ENCODE peak calls at places on chromosome 16, in five cellular contexts. Q is neuronal stem cell, O is IMR-90, W is GM23338, A is fibroblast of lung. Z is an unnamed sample.

GRCh38 chr16:51549836-51550235 is 398.8 kb upstream of the SALL1 start:
- DNase-seq in A (peak; percentile 52), O (peak; percentile 62), W (no peak), Q (no peak), Z (no peak)

GRCh38 chr16:14452066-14452465 is 178.0 kb downstream of the PARN start:
- DNase-seq in O (peak; percentile 55), Q (no peak), A (no peak), W (no peak), Z (no peak)

GRCh38 chr16:55506083-55506482 is 2.8 kb upstream of the LPCAT2 start:
- DNase-seq in Q (no peak), A (no peak), O (no peak), W (no peak), Z (no peak)

GRCh38 chr16:66735891-66736290 is 15.5 kb downstream of the DYNC1LI2 start:
- DNase-seq in W (no peak), A (no peak), Q (no peak), O (no peak), Z (no peak)

GRCh38 chr16:69448470-69449193 is 24.2 kb downstream of the CYB5B start:
- DNase-seq in O (peak; percentile 67), A (peak; percentile 71), W (no peak), Q (no peak), Z (no peak)

GRCh38 chr16:82197540-82198240 is 27.7 kb upstream of the MPHOSPH6 start:
- DNase-seq in Q (no peak), W (no peak), O (no peak), A (no peak), Z (no peak)

GRCh38 chr16:51621610-51622009 is 470.5 kb upstream of the SALL1 start:
- DNase-seq in A (peak; percentile 22), W (no peak), O (no peak), Q (no peak), Z (no peak)

GRCh38 chr16:15811416-15811777 is 45.4 kb downstream of the MYH11 start:
- DNase-seq in Q (no peak), W (no peak), A (no peak), O (no peak), Z (no peak)

GRCh38 chr16:69314534-69314933 is 3.4 kb downstream of the VPS4A start:
- DNase-seq in O (no peak), A (no peak), W (no peak), Q (no peak), Z (no peak)

GRCh38 chr16:72092832-72093447 is 480 bp downstream of the TXNL4B start:
- DNase-seq in Q (peak; percentile 17), A (peak; percentile 79), W (peak; percentile 45), O (peak; percentile 68), Z (no peak)

GRCh38 chr16:27174798-27175197 is 28.5 kb upstream of the KDM8 start:
- DNase-seq in Q (no peak), O (peak; percentile 53), A (peak; percentile 82), W (no peak), Z (no peak)

GRCh38 chr16:51326131-51326856 is 175.2 kb upstream of the SALL1 start:
- DNase-seq in Q (no peak), A (peak; percentile 92), O (peak; percentile 87), W (no peak), Z (no peak)

GRCh38 chr16:14070555-14070876 is 603 bp upstream of the MRTFB start:
- DNase-seq in O (no peak), Q (no peak), W (no peak), A (no peak), Z (no peak)

GRCh38 chr16:473046-474043 is 47.9 kb downstream of the RAB11FIP3 start:
- DNase-seq in W (no peak), O (peak; percentile 19), A (no peak), Q (no peak), Z (no peak)

GRCh38 chr16:88634141-88634993 is 4.0 kb upstream of the IL17C start:
- DNase-seq in A (peak; percentile 18), O (peak; percentile 23), W (peak; percentile 90), Q (peak; percentile 46), Z (peak; percentile 85)

GRCh38 chr16:83066011-83066410 is 439.2 kb downstream of the CDH13 start:
- DNase-seq in A (no peak), O (no peak), W (no peak), Q (no peak), Z (no peak)

GRCh38 chr16:77745972-77746371 is 23.7 kb downstream of the NUDT7 start:
- DNase-seq in Q (no peak), O (peak; percentile 62), A (peak; percentile 13), W (no peak), Z (no peak)

GRCh38 chr16:57143125-57143965 is 42.5 kb downstream of the PSME3IP1 start:
- DNase-seq in W (no peak), Q (no peak), O (no peak), A (no peak), Z (no peak)

GRCh38 chr16:16019488-16019887 is 70.1 kb downstream of the ABCC1 start:
- DNase-seq in A (peak; percentile 67), O (peak; percentile 54), Q (no peak), W (no peak), Z (no peak)

GRCh38 chr16:55487048-55487803 is 8.2 kb downstream of the MMP2 start:
- DNase-seq in Q (no peak), O (peak; percentile 92), A (peak; percentile 96), W (no peak), Z (no peak)

DNA sequence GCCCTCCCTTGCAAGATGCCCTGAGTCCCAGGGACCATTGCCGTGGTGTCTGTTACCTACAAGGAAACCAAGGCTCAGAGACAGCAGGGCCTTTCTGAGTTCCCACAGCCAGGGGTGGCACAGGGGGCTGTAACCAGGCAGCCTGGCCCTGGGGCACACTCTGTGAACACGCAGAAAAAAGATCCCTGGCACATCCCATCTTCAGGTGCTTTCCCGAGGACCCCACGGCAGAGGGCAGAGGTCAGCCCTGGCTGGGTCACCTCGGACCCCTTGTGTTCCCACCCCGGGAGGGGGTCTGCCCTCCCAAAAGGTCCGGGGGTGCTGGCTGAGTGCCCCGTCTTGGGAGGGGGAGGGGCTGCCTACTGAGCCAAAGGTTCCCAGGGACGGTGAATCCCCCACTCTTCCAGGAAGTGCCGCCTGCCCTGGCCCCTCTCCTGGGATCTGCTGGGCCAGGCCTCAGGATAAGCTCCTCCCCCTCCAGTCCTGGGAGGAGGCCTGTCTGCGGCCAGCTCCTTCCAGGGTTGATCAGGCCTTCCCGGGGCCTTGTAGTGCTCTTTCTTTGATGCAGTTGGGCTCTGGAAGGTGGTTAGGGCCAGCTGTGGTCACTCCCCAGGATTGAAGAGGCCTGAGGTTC is 8.1 kb downstream of the GLIS2 start:
- DNase-seq in Q (no peak), A (peak; percentile 42), W (peak; percentile 87), O (peak; percentile 42), Z (peak; percentile 78)
- H2AFZ ChIP-seq in Q (no peak overlapping the region), A (no peak overlapping the region), W (no peak overlapping the region), O (peak overlapping the region; percentile 39), Z (no peak overlapping the region)

DNA sequence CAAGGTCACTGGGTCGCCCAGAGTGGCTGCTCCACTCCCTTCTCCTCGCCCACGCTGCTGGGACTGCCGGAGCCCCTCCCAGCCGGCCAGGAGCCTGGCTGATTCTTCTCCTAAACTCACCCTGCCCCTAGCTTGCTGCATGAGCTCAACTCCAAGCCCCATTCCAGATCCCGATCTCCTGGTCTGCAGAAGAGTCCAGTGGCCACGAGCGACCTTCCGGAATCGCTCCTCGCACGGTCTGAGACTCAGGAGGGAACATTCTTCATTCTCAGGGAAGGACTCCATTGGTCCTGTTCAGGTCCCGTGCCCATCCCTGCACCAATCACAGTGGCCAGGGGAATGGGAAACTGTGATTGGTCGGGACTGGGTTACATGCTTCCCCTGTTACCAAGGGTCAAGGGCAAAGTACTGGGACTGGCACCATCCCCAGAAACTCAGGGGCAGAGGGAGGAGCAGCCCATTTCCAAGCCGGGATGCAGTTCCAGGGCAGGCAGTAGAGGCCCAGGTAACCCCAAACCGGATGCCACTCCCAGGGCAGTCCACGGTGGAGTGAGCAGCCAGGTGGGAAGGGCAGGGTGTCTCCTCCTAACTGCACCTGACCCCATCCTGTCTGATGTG is 24.5 kb upstream of the CIBAR2 start:
- DNase-seq in O (no peak), W (peak; percentile 63), Q (no peak), A (no peak), Z (no peak)
- H2AFZ ChIP-seq in O (peak overlapping the region; percentile 84), W (peak overlapping the region; percentile 77), Q (peak overlapping the region; percentile 90), A (no peak overlapping the region), Z (no peak overlapping the region)

GRCh38 chr16:74743045-74743667 is 31.5 kb downstream of the FA2H start:
- DNase-seq in O (no peak), Q (no peak), A (no peak), W (no peak), Z (no peak)

GRCh38 chr16:74744566-74744965 is 30.1 kb downstream of the FA2H start:
- DNase-seq in Q (no peak), W (no peak), O (no peak), A (no peak), Z (no peak)

GRCh38 chr16:74745109-74745615 is 29.5 kb downstream of the FA2H start:
- DNase-seq in W (no peak), O (no peak), Q (no peak), A (no peak), Z (no peak)

GRCh38 chr16:74742051-74742481 is 32.6 kb downstream of the FA2H start:
- DNase-seq in O (peak; percentile 43), W (no peak), Q (no peak), A (peak; percentile 47), Z (no peak)

GRCh38 chr16:74743668-74744299 is 30.8 kb downstream of the FA2H start:
- DNase-seq in W (no peak), O (peak; percentile 79), Q (no peak), A (peak; percentile 66), Z (no peak)
- H2AFZ ChIP-seq in W (no peak overlapping the region), O (peak overlapping the region; percentile 72), Q (peak overlapping the region; percentile 48), A (no peak overlapping the region), Z (no peak overlapping the region)

GRCh38 chr16:31428277-31428597 is at the start of gene COX6A2:
- DNase-seq in W (peak; percentile 47), O (no peak), Q (no peak), A (no peak), Z (no peak)

GRCh38 chr16:31427441-31428276 is 501 bp downstream of the COX6A2 start:
- DNase-seq in O (no peak), A (no peak), W (peak; percentile 55), Q (no peak), Z (peak; percentile 45)

GRCh38 chr16:31430380-31431052 is 2.4 kb upstream of the COX6A2 start:
- DNase-seq in W (peak; percentile 28), O (no peak), Q (no peak), A (no peak), Z (no peak)

GRCh38 chr16:31429314-31429713 is 1.2 kb upstream of the COX6A2 start:
- DNase-seq in A (no peak), Q (no peak), W (no peak), O (no peak), Z (no peak)

DNA sequence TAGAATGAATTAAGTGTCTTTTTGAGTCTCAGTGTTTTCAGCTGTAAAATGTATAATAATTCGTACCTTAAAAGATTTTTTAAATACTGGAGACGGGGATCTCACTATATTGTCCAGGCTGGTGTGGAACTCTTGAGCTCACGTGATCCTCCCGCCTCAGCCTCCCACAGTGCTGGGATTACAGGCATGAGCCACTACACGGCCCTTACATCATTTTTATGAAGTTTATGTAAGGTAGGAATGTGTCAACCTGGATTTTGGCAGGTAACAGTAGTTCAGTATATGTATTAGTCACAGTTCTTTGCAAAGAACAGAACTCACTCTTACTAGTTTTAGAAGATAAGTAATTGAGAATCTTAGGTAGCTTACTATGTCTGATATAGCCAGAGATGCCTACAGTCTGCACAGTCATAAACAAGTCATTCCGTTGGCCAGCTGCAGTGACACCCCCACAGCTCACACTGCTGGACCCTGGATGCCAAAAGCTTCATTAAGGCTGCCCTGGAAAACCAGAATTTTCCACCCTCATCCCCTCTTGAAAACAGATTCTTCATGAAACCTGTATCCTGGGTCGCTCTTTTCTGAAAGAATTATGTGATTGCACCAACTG is 583 bp upstream of the COX6A2 start:
- DNase-seq in Q (no peak), W (no peak), A (no peak), O (no peak), Z (no peak)
- H2AFZ ChIP-seq in Q (no peak overlapping the region), W (no peak overlapping the region), A (no peak overlapping the region), O (no peak overlapping the region), Z (no peak overlapping the region)